ENCODE peak calls at places on chromosome 6, in nine cellular contexts. P is HL-60; Z is M059J; F is dermis blood vessel endothelial cell; G is stimulated activated CD4-positive, alpha-beta T cell treated with anti-CD3 and anti-CD28 coated beads, TNF-alpha, amount 100 ng/mL, for 1 hour; Q is GM23248; Y is lower leg skin; A is ACHN; V is NAMALWA. H is an unnamed sample.

GRCh38 chr6:165422192-165422591 is 112.8 kb upstream of the C6orf118 start:
- DNase-seq in P (no peak), Z (no peak), F (no peak), G (no peak), Q (no peak), Y (no peak), A (no peak), V (no peak), H (no peak)

GRCh38 chr6:2708456-2708855 is 42.3 kb downstream of the MYLK4 start:
- DNase-seq in P (no peak), Z (no peak), F (no peak), G (no peak), Q (peak; percentile 3), Y (no peak), A (no peak), V (no peak), H (peak; percentile 61)

GRCh38 chr6:166597711-166598440 is 11.4 kb upstream of the RAMACL start:
- DNase-seq in P (no peak), Z (no peak), F (peak; percentile 56), G (no peak), Q (no peak), Y (no peak), A (no peak), V (no peak), H (no peak)

GRCh38 chr6:5840742-5841141 is 166.0 kb downstream of the NRN1 start:
- DNase-seq in P (no peak), Z (no peak), F (no peak), G (no peak), Q (no peak), Y (no peak), A (no peak), V (no peak), H (no peak)

GRCh38 chr6:151179321-151179720 is 60.4 kb upstream of the AKAP12 start:
- DNase-seq in P (no peak), Z (peak; percentile 91), F (peak; percentile 26), G (no peak), Q (peak; percentile 89), Y (no peak), A (no peak), V (no peak), H (peak; percentile 72)

GRCh38 chr6:40715501-40716403 is 128.6 kb upstream of the LRFN2 start:
- DNase-seq in P (no peak), Z (no peak), F (no peak), G (no peak), Q (no peak), Y (no peak), A (no peak), V (no peak), H (no peak)

GRCh38 chr6:169887529-169888140 is 136.2 kb downstream of the ERMARD start:
- DNase-seq in P (no peak), Z (no peak), F (no peak), G (no peak), Q (no peak), Y (peak; percentile 31), A (no peak), V (no peak), H (no peak)

GRCh38 chr6:46504242-46504641 is 13.0 kb upstream of the RCAN2 start:
- DNase-seq in P (no peak), Z (no peak), F (no peak), G (no peak), Q (no peak), Y (no peak), A (no peak), V (no peak), H (no peak)

GRCh38 chr6:35146453-35146852 is 5.3 kb upstream of the TCP11 start:
- DNase-seq in P (no peak), Z (peak; percentile 68), F (peak; percentile 71), G (no peak), Q (peak; percentile 70), Y (no peak), A (peak; percentile 43), V (peak; percentile 59), H (peak; percentile 67)

GRCh38 chr6:11364971-11365397 is 132.5 kb upstream of the NEDD9 start:
- DNase-seq in P (no peak), Z (no peak), F (peak; percentile 97), G (no peak), Q (no peak), Y (no peak), A (no peak), V (no peak), H (peak; percentile 14)

GRCh38 chr6:84172574-84172973 is 54.9 kb downstream of the CEP162 start:
- DNase-seq in P (no peak), Z (no peak), F (no peak), G (no peak), Q (no peak), Y (no peak), A (no peak), V (no peak), H (no peak)

GRCh38 chr6:121780325-121781313 is 345.2 kb downstream of the GJA1 start:
- DNase-seq in P (no peak), Z (peak; percentile 93), F (no peak), G (no peak), Q (peak; percentile 94), Y (peak; percentile 90), A (no peak), V (no peak), H (peak; percentile 89)

GRCh38 chr6:73079611-73079955 is 145.7 kb downstream of the KHDC1L start:
- DNase-seq in P (no peak), Z (peak; percentile 95), F (no peak), G (no peak), Q (peak; percentile 68), Y (no peak), A (peak; percentile 4), V (no peak), H (peak; percentile 64)

GRCh38 chr6:73354389-73354651 is 244 bp upstream of the DPPA5 start:
- DNase-seq in P (no peak), Z (no peak), F (no peak), G (no peak), Q (no peak), Y (no peak), A (no peak), V (no peak), H (no peak)